ENCODE peak calls at places on chromosomes 11 and 22, in ten cellular contexts. Z, Q, T, W, K, E, L, X, I and S are unnamed samples.

GRCh38 chr11:75560644-75561043 is 1.4 kb upstream of the SERPINH1 start:
- DNase-seq in Z (no peak), Q (no peak), T (no peak), W (no peak), K (no peak), E (peak; percentile 44), L (no peak), X (peak; percentile 74), I (no peak), S (no peak)

GRCh38 chr11:33942954-33943353 is 51.1 kb upstream of the LMO2 start:
- DNase-seq in Z (peak; percentile 30), Q (no peak), T (no peak), W (no peak), K (no peak), E (peak; percentile 86), L (no peak), X (peak; percentile 94), I (no peak), S (peak; percentile 66)

GRCh38 chr22:30875481-30876215 is 92.9 kb downstream of the MORC2 start:
- DNase-seq in Z (no peak), Q (no peak), T (no peak), W (no peak), K (no peak), E (no peak), L (no peak), X (no peak), I (peak; percentile 7), S (no peak)

GRCh38 chr11:63609536-63609935 is 4.7 kb downstream of the PLAAT3 start:
- DNase-seq in Z (no peak), Q (no peak), T (no peak), W (peak; percentile 59), K (no peak), E (no peak), L (no peak), X (no peak), I (no peak), S (no peak)

GRCh38 chr11:115179647-115180046 is 324.6 kb downstream of the CADM1 start:
- DNase-seq in Z (no peak), Q (no peak), T (no peak), W (no peak), K (no peak), E (no peak), L (no peak), X (no peak), I (no peak), S (no peak)

GRCh38 chr11:67998150-67999045 is 5.5 kb downstream of the UNC93B1 start:
- DNase-seq in Z (no peak), Q (no peak), T (peak; percentile 38), W (peak; percentile 56), K (peak; percentile 1), E (no peak), L (no peak), X (no peak), I (no peak), S (no peak)

GRCh38 chr11:17691550-17691949 is 27.8 kb upstream of the MYOD1 start:
- DNase-seq in Z (no peak), Q (no peak), T (no peak), W (no peak), K (no peak), E (no peak), L (no peak), X (no peak), I (no peak), S (no peak)

GRCh38 chr11:63911440-63911839 is 5.5 kb downstream of the RCOR2 start:
- DNase-seq in Z (no peak), Q (no peak), T (no peak), W (no peak), K (no peak), E (no peak), L (no peak), X (no peak), I (no peak), S (peak; percentile 32)

GRCh38 chr22:29194269-29194668 is 11.4 kb upstream of the EMID1 start:
- DNase-seq in Z (no peak), Q (no peak), T (no peak), W (no peak), K (no peak), E (no peak), L (no peak), X (no peak), I (no peak), S (no peak)

GRCh38 chr11:16184588-16184987 is 171.8 kb downstream of the SOX6 start:
- DNase-seq in Z (peak; percentile 23), Q (peak; percentile 50), T (no peak), W (peak; percentile 14), K (no peak), E (peak; percentile 79), L (no peak), X (peak; percentile 81), I (no peak), S (no peak)

GRCh38 chr11:71155846-71156245 is 96.5 kb downstream of the SHANK2 start:
- DNase-seq in Z (no peak), Q (no peak), T (no peak), W (no peak), K (no peak), E (no peak), L (no peak), X (no peak), I (no peak), S (no peak)

GRCh38 chr11:8689726-8690255 is 7.2 kb downstream of the RPL27A start:
- DNase-seq in Z (no peak), Q (peak; percentile 16), T (no peak), W (no peak), K (no peak), E (no peak), L (no peak), X (peak; percentile 65), I (no peak), S (no peak)

GRCh38 chr22:46674906-46675305 is 54.7 kb downstream of the GRAMD4 start:
- DNase-seq in Z (no peak), Q (no peak), T (no peak), W (no peak), K (no peak), E (no peak), L (no peak), X (no peak), I (no peak), S (no peak)

GRCh38 chr11:68528630-68529029 is 68.1 kb downstream of the PPP6R3 start:
- DNase-seq in Z (no peak), Q (no peak), T (peak; percentile 48), W (peak; percentile 46), K (no peak), E (peak; percentile 74), L (no peak), X (no peak), I (no peak), S (no peak)

GRCh38 chr11:95301497-95301896 is 70.5 kb upstream of the SESN3 start:
- DNase-seq in Z (no peak), Q (no peak), T (no peak), W (no peak), K (no peak), E (peak; percentile 14), L (no peak), X (peak; percentile 74), I (no peak), S (no peak)

GRCh38 chr11:24171869-24172268 is 325.0 kb upstream of the LUZP2 start:
- DNase-seq in Z (no peak), Q (no peak), T (no peak), W (no peak), K (no peak), E (no peak), L (no peak), X (peak; percentile 0), I (no peak), S (no peak)

GRCh38 chr22:35761037-35761436 is 43.4 kb downstream of the APOL5 start:
- DNase-seq in Z (no peak), Q (no peak), T (no peak), W (no peak), K (no peak), E (no peak), L (no peak), X (no peak), I (no peak), S (no peak)

GRCh38 chr11:114302663-114303062 is 6.5 kb downstream of the NNMT start:
- DNase-seq in Z (no peak), Q (no peak), T (no peak), W (no peak), K (no peak), E (no peak), L (no peak), X (no peak), I (no peak), S (no peak)

GRCh38 chr11:79296113-79296512 is 144.7 kb downstream of the TENM4 start:
- DNase-seq in Z (no peak), Q (no peak), T (no peak), W (no peak), K (no peak), E (no peak), L (no peak), X (no peak), I (no peak), S (no peak)

GRCh38 chr11:30196400-30197206 is 34.2 kb upstream of the FSHB start:
- DNase-seq in Z (peak; percentile 20), Q (peak; percentile 29), T (peak; percentile 9), W (peak; percentile 43), K (peak; percentile 26), E (peak; percentile 51), L (peak; percentile 45), X (peak; percentile 20), I (peak; percentile 83), S (peak; percentile 56)

GRCh38 chr11:61974766-61975631 is 7.6 kb upstream of the FTH1 start:
- DNase-seq in Z (no peak), Q (no peak), T (no peak), W (peak; percentile 57), K (no peak), E (no peak), L (no peak), X (peak; percentile 46), I (no peak), S (no peak)

GRCh38 chr22:30782613-30783012 is 87.9 kb downstream of the OSBP2 start:
- DNase-seq in Z (no peak), Q (no peak), T (no peak), W (no peak), K (no peak), E (no peak), L (no peak), X (no peak), I (no peak), S (no peak)

GRCh38 chr11:28903716-28904115 is 795.5 kb downstream of the METTL15 start:
- DNase-seq in Z (no peak), Q (no peak), T (no peak), W (no peak), K (no peak), E (peak; percentile 39), L (no peak), X (peak; percentile 10), I (no peak), S (no peak)

GRCh38 chr11:35305670-35306382 is 113.5 kb downstream of the SLC1A2 start:
- DNase-seq in Z (no peak), Q (no peak), T (peak; percentile 12), W (peak; percentile 37), K (peak; percentile 32), E (peak; percentile 58), L (no peak), X (peak; percentile 48), I (peak; percentile 65), S (peak; percentile 66)

GRCh38 chr11:63764712-63765631 is 3.6 kb downstream of the ZFTA start:
- DNase-seq in Z (no peak), Q (no peak), T (no peak), W (peak; percentile 68), K (peak; percentile 54), E (no peak), L (no peak), X (no peak), I (peak; percentile 47), S (peak; percentile 51)

GRCh38 chr11:17544181-17544622 is at the start of gene USH1C:
- DNase-seq in Z (no peak), Q (peak; percentile 67), T (no peak), W (peak; percentile 80), K (no peak), E (no peak), L (peak; percentile 34), X (no peak), I (peak; percentile 79), S (no peak)

GRCh38 chr11:83166193-83166866 is 9.4 kb downstream of the PCF11 start:
- DNase-seq in Z (no peak), Q (no peak), T (no peak), W (no peak), K (no peak), E (no peak), L (no peak), X (no peak), I (no peak), S (no peak)

GRCh38 chr11:102184269-102184987 is 74.2 kb downstream of the YAP1 start:
- DNase-seq in Z (no peak), Q (no peak), T (no peak), W (no peak), K (no peak), E (no peak), L (no peak), X (no peak), I (no peak), S (no peak)